ENCODE peak calls at places on chromosomes 5 and 9, in five cellular contexts. L is tibial artery; J is CD8-positive, alpha-beta T cell; D is lower lobe of right lung; W is astrocyte. A is an unnamed sample. For H3K9me3, the result is how much of the 10 kb centered on the place peaks cover.

GRCh38 chr9:37290881-37291485 is 131.5 kb upstream of the GRHPR start:
- DNase-seq in J (no peak), W (peak), L (no peak), D (no peak), A (no peak)

GRCh38 chr5:24623018-24623417 is 21.8 kb downstream of the CDH10 start:
- DNase-seq in J (no peak), D (no peak), W (no peak), L (no peak), A (no peak)

GRCh38 chr9:138024131-138024530 is 146.5 kb downstream of the CACNA1B start:
- DNase-seq in D (no peak), L (no peak), W (no peak), J (no peak), A (peak)

GRCh38 chr5:177362871-177363507 is 5.3 kb downstream of the RGS14 start:
- DNase-seq in D (peak), W (no peak), J (peak), L (peak), A (peak)

GRCh38 chr5:80207832-80208231 is 48.0 kb downstream of the SERINC5 start:
- DNase-seq in W (no peak), D (no peak), J (no peak), L (no peak), A (no peak)

GRCh38 chr5:78964889-78965288 is 20.2 kb downstream of the ARSB start:
- DNase-seq in J (no peak), D (no peak), W (peak), L (no peak), A (no peak)

GRCh38 chr9:124869986-124870560 is 8.1 kb downstream of the ARPC5L start:
- DNase-seq in W (no peak), J (peak), L (no peak), D (peak), A (no peak)

GRCh38 chr9:87086536-87086935 is 139.2 kb upstream of the GAS1 start:
- DNase-seq in D (no peak), W (no peak), L (no peak), J (no peak), A (no peak)

GRCh38 chr5:79236970-79237734 is 1.2 kb downstream of the JMY start:
- DNase-seq in W (peak), D (peak), J (peak), L (peak), A (peak)

GRCh38 chr5:350355-350754 is 28.8 kb downstream of the AHRR start:
- DNase-seq in J (no peak), D (no peak), W (no peak), L (no peak), A (no peak)

GRCh38 chr5:61472172-61472958 is 140.3 kb downstream of the ZSWIM6 start:
- DNase-seq in J (no peak), D (no peak), W (no peak), L (no peak), A (no peak)

GRCh38 chr5:61477788-61478187 is 145.7 kb downstream of the ZSWIM6 start:
- DNase-seq in J (no peak), W (no peak), D (no peak), L (no peak), A (no peak)

GRCh38 chr5:61471352-61471751 is 139.3 kb downstream of the ZSWIM6 start:
- DNase-seq in W (no peak), J (no peak), D (no peak), L (no peak), A (no peak)

GRCh38 chr5:61479850-61480614 is 148.0 kb downstream of the ZSWIM6 start:
- DNase-seq in J (no peak), W (no peak), L (no peak), D (no peak), A (no peak)

DNA sequence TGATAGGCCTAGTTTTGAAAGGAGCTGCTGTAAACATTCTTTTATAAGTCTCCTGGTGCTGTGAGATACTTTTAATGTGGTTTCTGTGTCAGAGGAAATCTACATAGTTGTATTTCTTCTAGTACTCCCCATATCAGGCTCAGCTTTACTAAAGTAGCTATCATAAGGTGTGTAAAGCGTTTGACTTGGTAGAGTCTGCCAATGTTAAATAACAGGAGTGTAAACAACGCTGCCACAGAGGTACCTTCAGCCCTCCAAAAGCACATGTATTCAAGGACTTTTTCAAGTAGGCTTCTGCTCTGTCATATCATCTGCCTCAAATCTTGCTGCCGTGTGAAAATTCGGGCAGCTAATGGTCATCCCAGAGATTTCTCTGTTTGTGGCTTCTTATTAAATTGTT is 142.7 kb downstream of the ZSWIM6 start:
- DNase-seq in J (no peak), D (no peak), L (no peak), W (no peak), A (no peak)
- H3K9me3 ChIP-seq in J (under half), D (under half), L (under half), W (under half), A (under half)

GRCh38 chr9:83501552-83501951 is 36.6 kb downstream of the FRMD3 start:
- DNase-seq in J (no peak), D (no peak), L (no peak), W (no peak), A (no peak)

GRCh38 chr9:83508072-83508471 is 30.1 kb downstream of the FRMD3 start:
- DNase-seq in W (no peak), L (no peak), D (no peak), J (peak), A (no peak)

GRCh38 chr9:83509372-83509771 is 28.8 kb downstream of the FRMD3 start:
- DNase-seq in J (no peak), D (no peak), L (no peak), W (peak), A (no peak)

GRCh38 chr9:83503881-83504280 is 34.3 kb downstream of the FRMD3 start:
- DNase-seq in W (no peak), J (no peak), L (no peak), D (no peak), A (no peak)

DNA sequence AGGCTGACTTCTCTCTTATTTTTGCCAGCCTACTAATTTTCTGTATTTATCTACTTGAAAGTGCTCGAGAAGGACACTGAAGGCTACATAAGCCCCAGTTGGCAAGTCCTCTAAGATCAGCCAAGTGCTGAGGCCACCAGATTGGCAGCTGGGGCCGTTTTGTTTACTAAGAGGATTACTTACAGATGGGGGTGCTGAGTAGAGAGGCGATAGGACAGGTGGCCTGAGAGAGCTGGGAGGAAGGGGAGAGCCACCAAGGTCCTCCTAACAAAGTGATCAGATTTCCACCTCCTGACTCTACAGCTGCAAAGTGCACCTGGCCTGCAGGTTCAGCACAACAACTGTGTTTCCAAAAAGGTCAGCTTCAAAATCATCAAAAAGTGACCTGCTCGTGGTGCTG is 32.9 kb downstream of the FRMD3 start:
- DNase-seq in D (no peak), L (no peak), J (no peak), W (no peak), A (no peak)
- H3K9me3 ChIP-seq in D (under half), L (under half), J (under half), W (under half), A (under half)

DNA sequence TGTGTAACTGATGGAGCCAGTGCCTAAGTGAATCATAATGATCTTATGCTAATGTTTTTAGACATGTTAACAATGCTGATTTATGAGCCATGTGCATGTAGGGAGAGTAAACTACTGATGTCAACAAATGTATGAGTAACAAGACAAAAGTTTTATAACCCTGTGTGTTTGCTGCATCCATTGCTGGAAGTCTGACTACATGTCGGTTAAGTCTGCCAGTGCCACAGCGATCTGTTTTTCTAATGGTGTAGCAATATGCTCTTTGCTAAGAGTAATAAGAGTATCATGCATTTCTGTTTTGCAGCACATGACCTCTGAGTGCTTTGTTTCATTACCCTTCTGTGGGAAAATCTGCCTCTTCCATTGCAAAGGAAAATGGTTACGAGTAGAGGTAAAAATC is 26.4 kb upstream of the TMOD1 start:
- DNase-seq in D (no peak), W (peak), L (no peak), J (no peak), A (no peak)
- H3K9me3 ChIP-seq in D (under half), W (under half), L (under half), J (under half), A (under half)

GRCh38 chr5:140767444-140767843 is 18.5 kb upstream of the PCDHA1 start:
- DNase-seq in W (no peak), D (no peak), L (no peak), J (no peak), A (no peak)

GRCh38 chr5:140764177-140765020 is 21.5 kb upstream of the PCDHA1 start:
- DNase-seq in D (no peak), J (no peak), L (no peak), W (peak), A (no peak)
- H3K9me3 ChIP-seq in D (half or more), J (under half), L (half or more), W (under half), A (half or more)

DNA sequence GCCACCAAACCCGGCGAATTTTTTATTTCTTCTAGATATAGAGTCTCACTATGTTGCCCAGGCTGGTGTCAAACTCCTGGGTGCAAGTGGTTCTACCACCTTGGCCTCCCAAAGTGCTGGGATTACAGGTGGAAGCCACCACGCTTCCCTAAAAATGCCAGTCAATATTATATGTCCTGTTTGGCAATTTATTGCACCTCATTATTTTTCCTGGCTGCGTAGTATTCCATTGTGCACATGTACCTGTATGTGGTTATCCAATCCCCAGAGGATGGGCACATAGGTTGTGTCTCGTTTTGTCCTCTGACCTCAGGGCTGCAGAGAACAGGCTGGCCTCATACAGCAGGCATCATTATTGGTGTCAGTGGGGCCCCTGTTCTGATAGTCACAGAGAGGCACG is 181.7 kb downstream of the C9orf50 start:
- DNase-seq in L (no peak), W (no peak), J (no peak), D (no peak), A (no peak)
- H3K9me3 ChIP-seq in L (under half), W (under half), J (under half), D (under half), A (under half)

A was measured in suprapubic skin.